ENCODE peak calls at places on chromosomes 6 and 20, in five cellular contexts. N is stimulated activated CD4-positive, alpha-beta T cell treated with anti-CD3 and anti-CD28 coated beads, Interleukin-2, amount 100 ng/mL, for 24 hours; O is PC-9; L is naive thymus-derived CD4-positive, alpha-beta T cell; E is breast epithelium. D is an unnamed sample.

GRCh38 chr6:44264154-44265002 is 973 bp downstream of the NFKBIE start:
- DNase-seq in L (no peak), N (no peak), O (no peak), E (no peak), D (no peak)

GRCh38 chr20:48750941-48751620 is 76.7 kb downstream of the PREX1 start:
- DNase-seq in E (peak; percentile 22), O (no peak), L (no peak), N (peak; percentile 41), D (peak; percentile 65)

GRCh38 chr6:27251672-27252251 is 4.3 kb downstream of the PRSS16 start:
- DNase-seq in O (peak; percentile 86), L (peak; percentile 62), N (peak; percentile 60), E (peak; percentile 79), D (peak; percentile 80)

GRCh38 chr6:72589096-72589495 is 32.8 kb upstream of the KCNQ5 start:
- DNase-seq in E (no peak), N (no peak), O (no peak), L (no peak), D (no peak)

GRCh38 chr20:24034820-24035219 is 46.2 kb upstream of the GGTLC1 start:
- DNase-seq in L (no peak), E (no peak), N (no peak), O (peak; percentile 98), D (no peak)

GRCh38 chr6:167470101-167470835 is 145.4 kb downstream of the TTLL2 start:
- DNase-seq in L (no peak), O (no peak), N (no peak), E (no peak), D (no peak)

GRCh38 chr20:48725589-48725991 is 102.2 kb downstream of the PREX1 start:
- DNase-seq in E (no peak), L (no peak), O (peak; percentile 56), N (no peak), D (no peak)

GRCh38 chr20:9035129-9035528 is 33.8 kb upstream of the PLCB4 start:
- DNase-seq in N (no peak), E (no peak), O (peak; percentile 74), L (no peak), D (no peak)

GRCh38 chr20:58891686-58892125 is 39.2 kb downstream of the GNAS start:
- DNase-seq in E (no peak), O (no peak), L (no peak), N (peak; percentile 50), D (peak; percentile 72)

GRCh38 chr6:79570129-79570801 is 33.0 kb upstream of the LCA5 start:
- DNase-seq in L (no peak), O (peak; percentile 95), N (no peak), E (no peak), D (no peak)

GRCh38 chr6:77416839-77417238 is 46.5 kb downstream of the HTR1B start:
- DNase-seq in L (no peak), E (no peak), O (no peak), N (no peak), D (no peak)

GRCh38 chr6:138785980-138786379 is 9.9 kb upstream of the ECT2L start:
- DNase-seq in O (no peak), E (no peak), L (no peak), N (no peak), D (no peak)

GRCh38 chr6:57254055-57254717 is 32.1 kb upstream of the RAB23 start:
- DNase-seq in O (no peak), E (no peak), L (no peak), N (no peak), D (no peak)

GRCh38 chr6:3205913-3206312 is 21.5 kb downstream of the TUBB2B start:
- DNase-seq in E (no peak), N (no peak), O (peak; percentile 98), L (no peak), D (no peak)

GRCh38 chr6:15430947-15431405 is 185.1 kb downstream of the JARID2 start:
- DNase-seq in E (no peak), N (no peak), O (no peak), L (no peak), D (no peak)

GRCh38 chr6:32982702-32983492 is 14.5 kb downstream of the BRD2 start:
- DNase-seq in N (no peak), L (no peak), E (no peak), O (no peak), D (no peak)

GRCh38 chr6:150418825-150419594 is 50.2 kb downstream of the IYD start:
- DNase-seq in L (peak; percentile 32), O (no peak), N (peak; percentile 60), E (no peak), D (peak; percentile 72)

GRCh38 chr20:34536798-34537394 is 20.7 kb downstream of the DYNLRB1 start:
- DNase-seq in E (no peak), N (peak; percentile 59), O (no peak), L (peak; percentile 49), D (peak; percentile 58)

GRCh38 chr20:634526-634925 is 18.5 kb downstream of the SRXN1 start:
- DNase-seq in O (no peak), E (no peak), L (no peak), N (no peak), D (no peak)

GRCh38 chr6:33577106-33577535 is 3.0 kb downstream of the BAK1 start:
- DNase-seq in O (no peak), N (peak; percentile 45), E (peak; percentile 43), L (no peak), D (no peak)

GRCh38 chr6:42147138-42147562 is 4.7 kb upstream of the C6orf132 start:
- DNase-seq in E (no peak), L (no peak), N (no peak), O (peak; percentile 78), D (no peak)

GRCh38 chr6:20877008-20877937 is 343.0 kb downstream of the CDKAL1 start:
- DNase-seq in N (no peak), O (peak; percentile 99), L (no peak), E (peak; percentile 72), D (peak; percentile 33)

GRCh38 chr20:61842011-61842410 is 223.7 kb downstream of the TAF4 start:
- DNase-seq in L (no peak), N (no peak), E (no peak), O (no peak), D (no peak)

GRCh38 chr6:16512585-16513109 is 248.6 kb downstream of the ATXN1 start:
- DNase-seq in L (no peak), E (no peak), N (no peak), O (no peak), D (no peak)

GRCh38 chr20:1825492-1825891 is 69.7 kb upstream of the SIRPA start:
- DNase-seq in E (no peak), N (no peak), L (no peak), O (peak; percentile 53), D (no peak)